ENCODE peak calls at places on chromosomes 2 and 18, in four cellular contexts. One of them, this sample, is unnamed. For H3K4me1, the result is how much of the 10 kb centered on the place peaks cover.

GRCh38 chr18:12597775-12598174 is 60.1 kb downstream of the SPIRE1 start:
- ATAC-seq in HepG2: peak
- ATAC-seq in upper lobe of left lung: peak
- ATAC-seq in A549: peak
- ATAC-seq in this sample: no peak

GRCh38 chr2:236641051-236641450 is 71.4 kb downstream of the ACKR3 start:
- ATAC-seq in HepG2: no peak
- ATAC-seq in upper lobe of left lung: no peak
- ATAC-seq in A549: no peak
- ATAC-seq in this sample: no peak

GRCh38 chr2:47098953-47099352 is 56.2 kb downstream of the STPG4 start:
- ATAC-seq in HepG2: peak
- ATAC-seq in upper lobe of left lung: peak
- ATAC-seq in A549: no peak
- ATAC-seq in this sample: no peak

GRCh38 chr2:137566387-137566786 is 397.9 kb upstream of the HNMT start:
- ATAC-seq in HepG2: no peak
- ATAC-seq in upper lobe of left lung: peak
- ATAC-seq in A549: no peak
- ATAC-seq in this sample: no peak

GRCh38 chr2:86704482-86704971 is 15.6 kb upstream of the RMND5A start:
- ATAC-seq in HepG2: peak
- ATAC-seq in upper lobe of left lung: peak
- ATAC-seq in A549: peak
- ATAC-seq in this sample: peak

GRCh38 chr2:101971836-101972235 is 19.9 kb upstream of the IL1R2 start:
- ATAC-seq in HepG2: no peak
- ATAC-seq in upper lobe of left lung: no peak
- ATAC-seq in A549: no peak
- ATAC-seq in this sample: no peak

GRCh38 chr2:17747684-17748452 is 5.7 kb downstream of the SMC6 start:
- ATAC-seq in HepG2: no peak
- ATAC-seq in upper lobe of left lung: no peak
- ATAC-seq in A549: peak
- ATAC-seq in this sample: no peak

GRCh38 chr2:61135510-61135909 is 26.5 kb upstream of the C2orf74 start:
- ATAC-seq in HepG2: peak
- ATAC-seq in upper lobe of left lung: no peak
- ATAC-seq in A549: peak
- ATAC-seq in this sample: no peak

GRCh38 chr18:44969214-44969842 is 288.6 kb downstream of the SETBP1 start:
- ATAC-seq in HepG2: no peak
- ATAC-seq in upper lobe of left lung: no peak
- ATAC-seq in A549: no peak
- ATAC-seq in this sample: no peak

GRCh38 chr2:210546424-210547223 is 9.8 kb upstream of the CPS1 start:
- ATAC-seq in HepG2: no peak
- ATAC-seq in upper lobe of left lung: no peak
- ATAC-seq in A549: no peak
- ATAC-seq in this sample: no peak

GRCh38 chr18:12278153-12278764 is 24.1 kb downstream of the CIDEA start:
- ATAC-seq in HepG2: peak
- ATAC-seq in upper lobe of left lung: no peak
- ATAC-seq in A549: no peak
- ATAC-seq in this sample: no peak

GRCh38 chr18:36501100-36501499 is 203.6 kb downstream of the FHOD3 start:
- ATAC-seq in HepG2: no peak
- ATAC-seq in upper lobe of left lung: no peak
- ATAC-seq in A549: no peak
- ATAC-seq in this sample: no peak

GRCh38 chr18:35174093-35174731 is 66.6 kb upstream of the ZNF397 start:
- ATAC-seq in HepG2: no peak
- ATAC-seq in upper lobe of left lung: no peak
- ATAC-seq in A549: no peak
- ATAC-seq in this sample: no peak

GRCh38 chr2:8304821-8305766 is 376.8 kb upstream of the ID2 start:
- ATAC-seq in HepG2: no peak
- ATAC-seq in upper lobe of left lung: no peak
- ATAC-seq in A549: no peak
- ATAC-seq in this sample: peak

GRCh38 chr2:96926236-96926635 is 56.4 kb upstream of the SEMA4C start:
- ATAC-seq in HepG2: no peak
- ATAC-seq in upper lobe of left lung: no peak
- ATAC-seq in A549: no peak
- ATAC-seq in this sample: no peak

GRCh38 chr2:18149660-18150246 is 271.3 kb downstream of the KCNS3 start:
- ATAC-seq in HepG2: peak
- ATAC-seq in upper lobe of left lung: no peak
- ATAC-seq in A549: no peak
- ATAC-seq in this sample: peak

GRCh38 chr2:16204791-16205620 is 264.7 kb downstream of the MYCN start:
- ATAC-seq in HepG2: no peak
- ATAC-seq in upper lobe of left lung: no peak
- ATAC-seq in A549: no peak
- ATAC-seq in this sample: no peak

GRCh38 chr2:20609349-20609994 is 41.4 kb downstream of the HS1BP3 start:
- ATAC-seq in HepG2: peak
- ATAC-seq in upper lobe of left lung: no peak
- ATAC-seq in A549: peak
- ATAC-seq in this sample: peak

GRCh38 chr18:11570770-11571169 is 38.6 kb upstream of the SLC35G4 start:
- ATAC-seq in HepG2: no peak
- ATAC-seq in upper lobe of left lung: no peak
- ATAC-seq in A549: no peak
- ATAC-seq in this sample: no peak

GRCh38 chr2:48412409-48413259 is 117.3 kb upstream of the STON1 start:
- ATAC-seq in HepG2: no peak
- ATAC-seq in upper lobe of left lung: no peak
- ATAC-seq in A549: no peak
- ATAC-seq in this sample: peak

GRCh38 chr18:35085450-35086032 is 44.3 kb downstream of the MAPRE2 start:
- ATAC-seq in HepG2: peak
- ATAC-seq in upper lobe of left lung: no peak
- ATAC-seq in A549: no peak
- ATAC-seq in this sample: no peak

GRCh38 chr18:1102848-1103247 is 198.2 kb downstream of the ADCYAP1 start:
- ATAC-seq in HepG2: no peak
- ATAC-seq in upper lobe of left lung: no peak
- ATAC-seq in A549: no peak
- ATAC-seq in this sample: no peak

GRCh38 chr18:41992066-41992465 is 37.0 kb downstream of the PIK3C3 start:
- ATAC-seq in HepG2: no peak
- ATAC-seq in upper lobe of left lung: no peak
- ATAC-seq in A549: no peak
- ATAC-seq in this sample: no peak

GRCh38 chr2:171086352-171087290 is 74.1 kb downstream of the TLK1 start:
- ATAC-seq in HepG2: peak
- ATAC-seq in upper lobe of left lung: peak
- ATAC-seq in A549: peak
- ATAC-seq in this sample: no peak

GRCh38 chr18:2103299-2103698 is 468.0 kb downstream of the METTL4 start:
- ATAC-seq in HepG2: no peak
- ATAC-seq in upper lobe of left lung: no peak
- ATAC-seq in A549: no peak
- ATAC-seq in this sample: no peak

GRCh38 chr18:58243401-58243800 is 199.4 kb downstream of the NEDD4L start:
- ATAC-seq in HepG2: no peak
- ATAC-seq in upper lobe of left lung: no peak
- ATAC-seq in A549: no peak
- ATAC-seq in this sample: no peak

GRCh38 chr2:217370391-217370790 is 510.5 kb upstream of the TNP1 start:
- ATAC-seq in HepG2: no peak
- ATAC-seq in upper lobe of left lung: no peak
- ATAC-seq in A549: no peak
- ATAC-seq in this sample: no peak

GRCh38 chr2:133674433-133675331 is 106.4 kb upstream of the NCKAP5 start:
- ATAC-seq in HepG2: peak
- ATAC-seq in upper lobe of left lung: peak
- ATAC-seq in A549: peak
- ATAC-seq in this sample: no peak

GRCh38 chr2:231556981-231557380 is 26.7 kb upstream of the NMUR1 start:
- ATAC-seq in HepG2: peak
- ATAC-seq in upper lobe of left lung: no peak
- ATAC-seq in A549: no peak
- ATAC-seq in this sample: no peak

GRCh38 chr18:58491773-58492752 is 136.8 kb downstream of the ALPK2 start:
- ATAC-seq in HepG2: peak
- ATAC-seq in upper lobe of left lung: no peak
- ATAC-seq in A549: no peak
- ATAC-seq in this sample: no peak

GRCh38 chr18:56542488-56542887 is 95.9 kb downstream of the TXNL1 start:
- ATAC-seq in HepG2: no peak
- ATAC-seq in upper lobe of left lung: no peak
- ATAC-seq in A549: no peak
- ATAC-seq in this sample: no peak

GRCh38 chr18:63148449-63149199 is 170.9 kb downstream of the BCL2 start:
- ATAC-seq in HepG2: no peak
- ATAC-seq in upper lobe of left lung: no peak
- ATAC-seq in A549: no peak
- ATAC-seq in this sample: peak

GRCh38 chr2:232592687-232593407 is 40.6 kb upstream of the EFHD1 start:
- ATAC-seq in HepG2: peak
- ATAC-seq in upper lobe of left lung: no peak
- ATAC-seq in A549: peak
- ATAC-seq in this sample: peak

GRCh38 chr2:105432749-105433148 is 33.9 kb upstream of the FHL2 start:
- ATAC-seq in HepG2: no peak
- ATAC-seq in upper lobe of left lung: no peak
- ATAC-seq in A549: no peak
- ATAC-seq in this sample: peak

GRCh38 chr2:101777337-101777736 is 79.8 kb downstream of the MAP4K4 start:
- ATAC-seq in HepG2: no peak
- ATAC-seq in upper lobe of left lung: no peak
- ATAC-seq in A549: no peak
- ATAC-seq in this sample: no peak

GRCh38 chr2:216090369-216090786 is 8.7 kb downstream of the TMEM169 start:
- ATAC-seq in HepG2: no peak
- ATAC-seq in upper lobe of left lung: no peak
- ATAC-seq in A549: no peak
- ATAC-seq in this sample: no peak

GRCh38 chr2:33475381-33476099 is 909 bp upstream of the RASGRP3 start:
- ATAC-seq in HepG2: peak
- ATAC-seq in upper lobe of left lung: peak
- ATAC-seq in A549: peak
- ATAC-seq in this sample: peak
- TF ChIP-seq POLR2A in HepG2: no peak
- TF ChIP-seq POLR2A in upper lobe of left lung: no peak
- TF ChIP-seq POLR2A in A549: no peak
- TF ChIP-seq POLR2A in this sample: no peak

DNA sequence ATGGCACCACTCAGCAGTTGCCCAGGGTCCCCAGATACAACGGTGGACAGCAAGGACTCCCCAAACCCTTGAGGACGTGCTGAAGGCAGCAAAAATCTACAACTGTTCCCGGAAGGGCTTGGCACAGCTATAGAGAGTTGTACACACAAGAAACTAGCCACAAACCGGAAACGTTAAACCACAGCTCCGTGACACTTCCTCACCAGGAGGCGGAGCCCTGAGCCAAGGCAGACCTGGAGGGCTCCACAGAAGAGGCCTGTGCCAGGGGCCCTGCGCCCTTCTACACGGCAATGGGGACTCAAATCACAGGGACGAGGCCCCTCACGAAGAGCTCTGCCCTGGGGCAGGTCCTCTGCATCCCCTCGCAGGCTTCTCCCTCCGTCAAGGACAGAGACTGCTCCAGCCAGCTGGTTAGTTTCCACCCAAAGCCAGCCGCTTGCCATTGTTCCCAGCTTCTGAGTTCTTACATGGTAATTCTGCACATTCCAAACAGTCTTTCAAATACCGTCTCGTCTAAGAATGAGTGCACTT is 133.3 kb downstream of the HDAC4 start:
- ATAC-seq in HepG2: peak
- ATAC-seq in upper lobe of left lung: peak
- ATAC-seq in A549: no peak
- ATAC-seq in this sample: peak
- TF ChIP-seq EP300 in HepG2: no peak
- TF ChIP-seq EP300 in upper lobe of left lung: no peak
- TF ChIP-seq EP300 in A549: no peak
- TF ChIP-seq EP300 in this sample: no peak

GRCh38 chr2:110743600-110743999 is 11.2 kb downstream of the ACOXL start:
- ATAC-seq in HepG2: no peak
- ATAC-seq in upper lobe of left lung: no peak
- ATAC-seq in A549: no peak
- ATAC-seq in this sample: no peak
- H3K4me1 ChIP-seq in HepG2: under half
- H3K4me1 ChIP-seq in upper lobe of left lung: under half
- H3K4me1 ChIP-seq in A549: under half
- H3K4me1 ChIP-seq in this sample: under half

DNA sequence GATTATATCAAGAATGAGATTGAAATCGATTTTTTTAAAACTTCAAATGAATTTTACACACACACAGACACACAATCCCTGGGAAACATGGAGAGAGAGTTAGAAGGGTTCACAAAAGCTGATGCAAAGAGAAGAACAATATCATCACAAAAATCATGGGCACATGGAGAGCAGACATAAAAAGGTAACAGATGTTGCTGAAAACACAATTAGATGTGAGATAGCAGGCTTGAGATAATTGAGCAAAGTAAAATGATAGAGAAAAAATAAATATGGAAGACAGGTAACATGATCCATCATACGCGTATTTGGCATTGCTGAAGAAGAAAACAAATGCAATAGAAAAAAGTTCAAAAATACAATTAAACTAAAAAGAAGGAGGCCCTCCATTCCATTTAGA is 11.6 kb upstream of the B4GALT6 start:
- ATAC-seq in HepG2: no peak
- ATAC-seq in upper lobe of left lung: no peak
- ATAC-seq in A549: no peak
- ATAC-seq in this sample: no peak
- TF ChIP-seq POLR2A in HepG2: no peak
- TF ChIP-seq POLR2A in upper lobe of left lung: no peak
- TF ChIP-seq POLR2A in A549: no peak
- TF ChIP-seq POLR2A in this sample: no peak